ENCODE peak calls at places on chromosome 16, in eight cellular contexts. Y, Z, R, W, V, M, F and J are unnamed samples.

GRCh38 chr16:11225677-11226549 is 30.1 kb downstream of the SOCS1 start:
- DNase-seq in W (no peak), V (no peak), Y (no peak), R (no peak), Z (no peak), F (no peak), M (no peak), J (no peak)

GRCh38 chr16:4006441-4006989 is 109.7 kb downstream of the ADCY9 start:
- DNase-seq in V (no peak), Z (no peak), F (no peak), R (no peak), Y (no peak), W (no peak), M (no peak), J (no peak)

GRCh38 chr16:49503242-49504022 is 129.8 kb downstream of the C16orf78 start:
- DNase-seq in M (peak; percentile 68), W (no peak), Y (no peak), F (no peak), Z (no peak), V (no peak), R (no peak), J (peak; percentile 28)

GRCh38 chr16:23528635-23529016 is 18.3 kb upstream of the GGA2 start:
- DNase-seq in W (no peak), R (no peak), M (no peak), F (no peak), Z (no peak), Y (no peak), V (no peak), J (no peak)

GRCh38 chr16:51343411-51343810 is 192.3 kb upstream of the SALL1 start:
- DNase-seq in F (no peak), M (no peak), W (no peak), V (no peak), Z (no peak), R (no peak), Y (no peak), J (no peak)

GRCh38 chr16:20241321-20241720 is 86.0 kb downstream of the GP2 start:
- DNase-seq in V (no peak), F (no peak), R (no peak), W (no peak), Z (no peak), M (no peak), Y (no peak), J (no peak)

GRCh38 chr16:679808-680624 is at the start of gene STUB1:
- DNase-seq in R (peak; percentile 93), M (peak; percentile 96), F (no peak), V (peak; percentile 87), W (peak; percentile 94), Z (peak; percentile 76), Y (peak; percentile 90), J (peak; percentile 90)

GRCh38 chr16:3095869-3096268 is 3.2 kb downstream of the ZSCAN10 start:
- DNase-seq in Y (no peak), Z (no peak), R (no peak), W (no peak), F (peak; percentile 63), V (no peak), M (peak; percentile 89), J (peak; percentile 82)

GRCh38 chr16:4116328-4117249 is at the start of gene ADCY9:
- DNase-seq in F (peak; percentile 86), M (peak; percentile 94), R (peak; percentile 91), W (peak; percentile 85), V (peak; percentile 80), Y (peak; percentile 64), Z (no peak), J (peak; percentile 89)

GRCh38 chr16:66873685-66874055 is 6.6 kb upstream of the PDP2 start:
- DNase-seq in Z (no peak), W (no peak), Y (no peak), F (no peak), R (no peak), M (no peak), V (no peak), J (no peak)

GRCh38 chr16:1296688-1297412 is 12.6 kb upstream of the UBE2I start:
- DNase-seq in Z (peak; percentile 80), F (peak; percentile 52), R (no peak), M (no peak), W (no peak), V (peak; percentile 47), Y (no peak), J (peak; percentile 85)

GRCh38 chr16:49281843-49282642 is 405 bp upstream of the CBLN1 start:
- DNase-seq in W (peak; percentile 79), V (peak; percentile 92), F (peak; percentile 78), Y (peak; percentile 26), M (peak; percentile 84), Z (peak; percentile 60), R (peak; percentile 92), J (peak; percentile 95)

GRCh38 chr16:2205104-2205966 is at the start of gene MLST8:
- DNase-seq in W (peak; percentile 93), Z (peak; percentile 76), V (peak; percentile 86), R (peak; percentile 96), M (peak; percentile 97), Y (peak; percentile 82), F (peak; percentile 90), J (peak; percentile 93)

DNA sequence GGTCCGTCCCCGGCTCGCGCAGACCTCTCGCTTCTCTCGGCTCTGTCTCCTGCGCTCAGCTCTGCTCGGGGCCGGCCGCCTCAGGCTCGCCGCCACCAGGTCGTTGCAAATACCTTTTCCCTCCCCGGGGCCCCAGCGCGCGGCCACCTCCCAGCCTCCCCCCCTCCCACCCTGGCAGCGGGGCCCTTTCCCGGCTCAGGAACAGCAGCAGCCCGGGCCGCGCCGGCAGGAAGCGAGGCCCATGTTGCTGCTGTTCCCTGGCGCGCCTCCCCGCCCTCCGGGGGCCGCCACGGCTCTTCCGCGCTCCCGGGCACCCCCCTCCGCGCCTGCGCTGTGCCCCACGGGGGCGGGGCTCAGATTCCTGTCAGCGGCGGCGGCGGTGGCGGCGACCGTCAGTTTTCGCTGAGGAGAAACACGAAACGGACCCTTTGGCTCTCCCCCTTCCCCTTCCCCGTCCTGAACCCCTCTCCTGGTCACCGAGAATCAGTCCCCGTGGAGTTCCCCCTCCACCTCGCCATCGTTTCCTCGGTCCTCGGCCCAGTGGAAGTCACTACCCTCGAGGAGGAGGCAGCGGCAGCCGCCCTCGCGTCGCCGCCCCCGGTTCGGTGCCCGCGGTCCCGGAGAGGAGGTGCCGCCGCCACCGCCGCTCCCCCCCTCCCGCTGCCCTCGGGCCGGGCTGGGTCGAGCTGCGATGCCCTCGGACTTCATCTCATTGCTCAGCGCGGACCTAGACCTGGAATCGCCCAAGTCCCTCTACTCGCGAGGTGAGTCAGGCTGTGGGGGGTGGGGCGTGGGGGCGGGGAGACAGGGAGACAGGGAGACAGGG is at the start of gene NFAT5:
- DNase-seq in M (peak; percentile 97), F (peak; percentile 72), R (peak; percentile 95), Y (peak; percentile 85), W (peak; percentile 96), V (peak; percentile 87), Z (peak; percentile 88), J (peak; percentile 88)
- TF ChIP-seq POLR2A in M (peak; percentile 99), F (peak; percentile 60), R (peak; percentile 83), Y (peak; percentile 97), W (peak; percentile 94), V (peak; percentile 93), Z (peak; percentile 83), J (peak; percentile 92)

GRCh38 chr16:86143666-86144065 is 244.7 kb downstream of the IRF8 start:
- DNase-seq in W (no peak), M (no peak), Y (no peak), Z (no peak), F (no peak), R (no peak), V (no peak), J (no peak)
- H3K27ac ChIP-seq in W (no peak overlapping the region), M (no peak overlapping the region), Y (no peak overlapping the region), Z (no peak overlapping the region), F (no peak overlapping the region), R (no peak overlapping the region), V (no peak overlapping the region), J (no peak overlapping the region)

GRCh38 chr16:46775214-46775613 is 27.1 kb upstream of the MYLK3 start:
- DNase-seq in F (no peak), Z (no peak), W (no peak), R (no peak), M (no peak), Y (no peak), V (no peak), J (no peak)

GRCh38 chr16:46768809-46769208 is 20.7 kb upstream of the MYLK3 start:
- DNase-seq in Y (no peak), R (no peak), Z (no peak), V (no peak), W (no peak), F (no peak), M (peak; percentile 22), J (no peak)

GRCh38 chr16:46777804-46778203 is 29.7 kb upstream of the MYLK3 start:
- DNase-seq in M (no peak), W (no peak), R (no peak), F (no peak), Z (no peak), V (no peak), Y (no peak), J (no peak)

GRCh38 chr16:46772463-46772862 is 24.3 kb upstream of the MYLK3 start:
- DNase-seq in W (no peak), R (no peak), V (no peak), F (no peak), Z (no peak), Y (no peak), M (no peak), J (no peak)

DNA sequence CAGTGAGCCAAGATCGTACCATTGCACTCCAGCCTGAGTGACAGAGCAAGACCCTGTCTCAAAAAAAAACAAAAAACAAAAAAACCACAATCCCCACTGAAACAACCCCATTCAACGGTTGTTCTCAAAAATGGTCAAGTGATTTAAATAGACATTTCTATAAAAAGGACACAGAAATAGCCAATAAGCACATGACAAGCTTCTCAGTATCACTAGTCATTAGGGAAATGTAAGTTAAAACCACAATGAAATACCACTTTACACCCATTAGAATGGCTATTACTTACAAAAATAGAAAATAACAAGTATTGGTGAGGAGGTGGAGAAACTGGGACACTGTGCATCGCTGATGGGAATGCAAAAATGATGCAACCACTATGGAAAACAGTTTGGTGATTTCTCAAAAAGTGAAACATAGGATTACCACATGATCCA is 26.6 kb upstream of the MYLK3 start:
- DNase-seq in M (no peak), F (no peak), Y (no peak), Z (no peak), V (no peak), R (no peak), W (no peak), J (no peak)
- H3K9me3 ChIP-seq in M (no peaks in the 10 kb centered on the region), F (no peaks in the 10 kb centered on the region), Y (no peaks in the 10 kb centered on the region), Z (no peaks in the 10 kb centered on the region), V (no peaks in the 10 kb centered on the region), R (no peaks in the 10 kb centered on the region), W (no peaks in the 10 kb centered on the region), J (no peaks in the 10 kb centered on the region)

GRCh38 chr16:31193874-31194273 is 8.7 kb downstream of the PYCARD start:
- DNase-seq in F (no peak), Z (no peak), W (no peak), Y (no peak), V (no peak), R (no peak), M (no peak), J (no peak)

GRCh38 chr16:31196324-31197088 is 6.1 kb downstream of the PYCARD start:
- DNase-seq in Y (no peak), Z (no peak), F (no peak), R (no peak), W (no peak), M (peak; percentile 77), V (no peak), J (no peak)

GRCh38 chr16:31191697-31192428 is 10.7 kb downstream of the PYCARD start:
- DNase-seq in M (peak; percentile 15), Z (no peak), W (no peak), V (no peak), Y (no peak), R (no peak), F (no peak), J (no peak)

GRCh38 chr16:31192856-31193642 is 9.5 kb downstream of the PYCARD start:
- DNase-seq in W (no peak), Z (no peak), F (no peak), R (no peak), M (peak; percentile 12), V (no peak), Y (no peak), J (no peak)

GRCh38 chr16:31194898-31195297 is 7.7 kb downstream of the PYCARD start:
- DNase-seq in M (peak; percentile 21), R (no peak), Z (no peak), V (no peak), Y (no peak), W (no peak), F (no peak), J (no peak)
- TF ChIP-seq POLR2A in M (no peak), R (no peak), Z (no peak), V (no peak), Y (no peak), W (no peak), F (no peak), J (no peak)